ENCODE peak calls at places on chromosomes 13 and 19, in eight cellular contexts. F, W, B, P, N, I, C and S are unnamed samples.

GRCh38 chr13:90502143-90502542 is 845.3 kb upstream of the MIR17HG start:
- DNase-seq in B (no peak), C (no peak), N (no peak), I (no peak), W (no peak), F (no peak), P (no peak), S (no peak)

GRCh38 chr19:34319785-34320184 is 45.2 kb upstream of the GPI start:
- DNase-seq in F (no peak), I (no peak), W (no peak), N (no peak), B (peak), P (no peak), C (no peak), S (no peak)

GRCh38 chr13:105340061-105340606 is 1195.3 kb downstream of the EFNB2 start:
- DNase-seq in W (no peak), N (no peak), I (no peak), F (no peak), C (no peak), B (no peak), P (no peak), S (no peak)

GRCh38 chr19:44576843-44577565 is 36.4 kb upstream of the IGSF23 start:
- DNase-seq in I (no peak), C (no peak), B (no peak), F (peak), N (peak), W (peak), P (peak), S (no peak)

GRCh38 chr13:26017196-26017921 is 34.5 kb downstream of the SHISA2 start:
- DNase-seq in F (no peak), N (no peak), W (peak), C (no peak), I (no peak), B (no peak), P (no peak), S (no peak)

GRCh38 chr13:73983109-73983508 is 151.1 kb downstream of the KLF12 start:
- DNase-seq in F (no peak), N (no peak), B (no peak), P (no peak), W (no peak), I (no peak), C (no peak), S (no peak)

GRCh38 chr19:39479916-39480315 is 722 bp upstream of the TIMM50 start:
- DNase-seq in I (no peak), C (no peak), F (no peak), W (no peak), P (no peak), B (no peak), N (no peak), S (no peak)

GRCh38 chr13:95924389-95924994 is 128.7 kb downstream of the UGGT2 start:
- DNase-seq in C (no peak), F (peak), B (no peak), W (no peak), I (no peak), P (peak), N (no peak), S (no peak)

GRCh38 chr19:10625003-10625761 is at the start of gene SLC44A2:
- DNase-seq in P (peak), F (peak), N (peak), B (peak), C (peak), W (peak), I (no peak), S (peak)

GRCh38 chr19:14006085-14006765 is at the start of gene RFX1:
- DNase-seq in I (peak), B (peak), P (peak), F (peak), N (peak), W (peak), C (peak), S (peak)

GRCh38 chr19:54415208-54415900 is at the start of gene TTYH1:
- DNase-seq in I (no peak), F (no peak), W (no peak), C (no peak), P (no peak), B (no peak), N (no peak), S (peak)

GRCh38 chr13:97849305-97849704 is 104.2 kb upstream of the IPO5 start:
- DNase-seq in N (no peak), W (no peak), I (no peak), P (peak), C (no peak), F (peak), B (no peak), S (peak)

GRCh38 chr13:99436686-99437416 is 64.4 kb upstream of the TM9SF2 start:
- DNase-seq in F (peak), P (peak), C (peak), B (peak), I (peak), W (peak), N (peak), S (peak)

GRCh38 chr19:10011974-10012373 is 1.3 kb upstream of the RDH8 start:
- DNase-seq in N (no peak), B (no peak), C (no peak), I (no peak), F (no peak), W (no peak), P (no peak), S (no peak)

GRCh38 chr13:52378312-52378711 is 27.7 kb downstream of the THSD1 start:
- DNase-seq in C (no peak), B (no peak), P (no peak), F (no peak), N (no peak), I (no peak), W (no peak), S (no peak)

GRCh38 chr19:48760514-48761221 is 5.3 kb downstream of the FGF21 start:
- DNase-seq in W (no peak), B (no peak), F (no peak), N (peak), C (no peak), P (no peak), I (no peak), S (no peak)

GRCh38 chr19:38015216-38015615 is 108.2 kb downstream of the SIPA1L3 start:
- DNase-seq in P (peak), W (no peak), C (no peak), I (no peak), F (no peak), B (no peak), N (peak), S (no peak)

GRCh38 chr13:101115762-101116161 is 300.5 kb downstream of the NALCN start:
- DNase-seq in B (no peak), C (no peak), N (no peak), W (no peak), P (no peak), I (no peak), F (peak), S (no peak)

GRCh38 chr13:99959538-99960230 is 11.9 kb downstream of the ZIC5 start:
- DNase-seq in I (no peak), W (no peak), B (no peak), P (no peak), F (no peak), C (no peak), N (no peak), S (no peak)

GRCh38 chr19:16970821-16971220 is 55.8 kb downstream of the CPAMD8 start:
- DNase-seq in I (no peak), C (no peak), P (no peak), F (no peak), N (no peak), W (no peak), B (no peak), S (no peak)
- TF ChIP-seq CTCF in I (no peak), C (no peak), P (no peak), F (no peak), N (no peak), W (no peak), B (no peak), S (no peak)

GRCh38 chr13:108495686-108496363 is 133.6 kb upstream of the MYO16 start:
- DNase-seq in W (no peak), C (no peak), I (no peak), F (no peak), B (no peak), P (no peak), N (no peak), S (no peak)
- TF ChIP-seq CTCF in W (no peak), C (no peak), I (no peak), F (no peak), B (no peak), P (no peak), N (no peak), S (no peak)

GRCh38 chr19:30593975-30594925 is 222.1 kb downstream of the ZNF536 start:
- DNase-seq in N (no peak), F (no peak), C (no peak), I (no peak), B (no peak), W (no peak), P (no peak), S (no peak)

GRCh38 chr19:30596268-30596667 is 224.1 kb downstream of the ZNF536 start:
- DNase-seq in W (no peak), B (no peak), F (no peak), P (no peak), I (no peak), N (no peak), C (no peak), S (no peak)

GRCh38 chr19:30590596-30591229 is 218.5 kb downstream of the ZNF536 start:
- DNase-seq in W (no peak), C (no peak), P (no peak), F (peak), N (no peak), I (no peak), B (no peak), S (no peak)

GRCh38 chr19:30596813-30597399 is 224.7 kb downstream of the ZNF536 start:
- DNase-seq in N (no peak), C (no peak), F (no peak), B (no peak), I (no peak), P (no peak), W (no peak), S (no peak)

GRCh38 chr19:30593358-30593757 is 221.2 kb downstream of the ZNF536 start:
- DNase-seq in B (no peak), W (no peak), P (no peak), F (peak), I (no peak), N (no peak), C (no peak), S (no peak)
- TF ChIP-seq CTCF in B (no peak), W (no peak), P (no peak), F (no peak), I (no peak), N (no peak), C (no peak), S (no peak)

GRCh38 chr13:46170268-46170667 is 11.7 kb downstream of the LCP1 start:
- DNase-seq in C (no peak), W (no peak), N (no peak), B (no peak), P (no peak), F (no peak), I (no peak), S (no peak)

GRCh38 chr13:46168818-46169217 is 13.2 kb downstream of the LCP1 start:
- DNase-seq in C (no peak), P (no peak), N (no peak), F (no peak), I (no peak), W (no peak), B (no peak), S (no peak)

GRCh38 chr13:46171739-46172138 is 10.2 kb downstream of the LCP1 start:
- DNase-seq in I (no peak), F (no peak), W (no peak), B (no peak), C (no peak), N (no peak), P (no peak), S (no peak)

GRCh38 chr13:46171223-46171622 is 10.8 kb downstream of the LCP1 start:
- DNase-seq in C (no peak), F (no peak), B (no peak), W (no peak), P (no peak), N (no peak), I (no peak), S (no peak)

GRCh38 chr13:46170687-46171086 is 11.3 kb downstream of the LCP1 start:
- DNase-seq in N (no peak), B (no peak), F (no peak), I (no peak), P (no peak), C (no peak), W (no peak), S (no peak)
- TF ChIP-seq CTCF in N (no peak), B (no peak), F (no peak), I (no peak), P (no peak), C (no peak), W (no peak), S (no peak)

GRCh38 chr13:93948523-93948922 is 531.0 kb downstream of the DCT start:
- DNase-seq in B (no peak), F (no peak), P (no peak), N (no peak), I (no peak), W (no peak), C (no peak), S (no peak)

GRCh38 chr13:93956416-93956815 is 523.1 kb downstream of the DCT start:
- DNase-seq in W (no peak), I (no peak), B (no peak), F (peak), P (no peak), C (no peak), N (no peak), S (no peak)

GRCh38 chr13:93953856-93954255 is 525.6 kb downstream of the DCT start:
- DNase-seq in N (no peak), F (peak), I (no peak), B (no peak), P (no peak), W (no peak), C (no peak), S (no peak)

GRCh38 chr13:93947651-93948050 is 531.8 kb downstream of the DCT start:
- DNase-seq in B (no peak), F (no peak), W (no peak), C (no peak), I (no peak), N (no peak), P (no peak), S (no peak)

DNA sequence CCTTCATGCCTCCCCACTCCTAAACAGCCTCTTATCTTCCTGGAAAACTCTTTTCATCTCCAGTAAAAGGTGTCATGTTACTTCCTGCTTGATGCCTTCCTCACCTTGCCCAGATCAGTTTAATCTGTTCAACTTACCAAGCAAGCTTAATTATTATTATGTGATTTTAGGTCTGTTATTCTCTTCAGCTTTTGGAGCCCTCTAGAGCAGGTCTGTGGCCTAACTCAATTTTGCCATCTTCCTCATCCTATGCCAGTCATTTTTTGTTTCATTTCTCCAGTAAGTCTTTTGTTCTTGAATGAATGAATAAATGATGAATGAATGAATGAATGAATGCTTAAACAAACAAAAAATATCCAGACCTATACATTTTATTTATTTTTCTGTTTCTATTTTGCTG is 528.3 kb downstream of the DCT start:
- DNase-seq in I (no peak), F (peak), N (no peak), C (no peak), P (no peak), W (no peak), B (no peak), S (no peak)
- TF ChIP-seq CTCF in I (peak), F (peak), N (no peak), C (no peak), P (no peak), W (no peak), B (no peak), S (no peak)